ENCODE peak calls at places on chromosomes 7 and 10, in six cellular contexts. One of them, this sample, is unnamed.

GRCh38 chr10:77963901-77964300 is 37.3 kb upstream of the DLG5 start:
- DNase-seq in endothelial cell: no peak
- DNase-seq in CD4-positive, alpha-beta memory T cell: no peak
- DNase-seq in midbrain: no peak
- DNase-seq in stimulated activated CD4-positive, alpha-beta T cell treated with anti-CD3 and anti-CD28 coated beads, Interleukin-2, amount 100 ng/mL, for 24 hours: no peak
- DNase-seq in CD8-positive, alpha-beta memory T cell: no peak
- DNase-seq in this sample: no peak

GRCh38 chr10:51860257-51860656 is 160.9 kb upstream of the CSTF2T start:
- DNase-seq in endothelial cell: no peak
- DNase-seq in CD4-positive, alpha-beta memory T cell: no peak
- DNase-seq in midbrain: peak; percentile 52
- DNase-seq in stimulated activated CD4-positive, alpha-beta T cell treated with anti-CD3 and anti-CD28 coated beads, Interleukin-2, amount 100 ng/mL, for 24 hours: no peak
- DNase-seq in CD8-positive, alpha-beta memory T cell: no peak
- DNase-seq in this sample: peak; percentile 34

GRCh38 chr10:4532976-4533375 is 293.0 kb upstream of the AKR1E2 start:
- DNase-seq in endothelial cell: no peak
- DNase-seq in CD4-positive, alpha-beta memory T cell: no peak
- DNase-seq in midbrain: no peak
- DNase-seq in stimulated activated CD4-positive, alpha-beta T cell treated with anti-CD3 and anti-CD28 coated beads, Interleukin-2, amount 100 ng/mL, for 24 hours: no peak
- DNase-seq in CD8-positive, alpha-beta memory T cell: no peak
- DNase-seq in this sample: no peak

GRCh38 chr7:412313-412710 is 107.3 kb downstream of the PDGFA start:
- DNase-seq in endothelial cell: no peak
- DNase-seq in CD4-positive, alpha-beta memory T cell: no peak
- DNase-seq in midbrain: no peak
- DNase-seq in stimulated activated CD4-positive, alpha-beta T cell treated with anti-CD3 and anti-CD28 coated beads, Interleukin-2, amount 100 ng/mL, for 24 hours: no peak
- DNase-seq in CD8-positive, alpha-beta memory T cell: no peak
- DNase-seq in this sample: no peak

GRCh38 chr10:68647928-68648327 is 73.1 kb upstream of the CCAR1 start:
- DNase-seq in endothelial cell: no peak
- DNase-seq in CD4-positive, alpha-beta memory T cell: no peak
- DNase-seq in midbrain: no peak
- DNase-seq in stimulated activated CD4-positive, alpha-beta T cell treated with anti-CD3 and anti-CD28 coated beads, Interleukin-2, amount 100 ng/mL, for 24 hours: no peak
- DNase-seq in CD8-positive, alpha-beta memory T cell: no peak
- DNase-seq in this sample: no peak

GRCh38 chr7:47721670-47722069 is 139.8 kb upstream of the TNS3 start:
- DNase-seq in endothelial cell: no peak
- DNase-seq in CD4-positive, alpha-beta memory T cell: no peak
- DNase-seq in midbrain: no peak
- DNase-seq in stimulated activated CD4-positive, alpha-beta T cell treated with anti-CD3 and anti-CD28 coated beads, Interleukin-2, amount 100 ng/mL, for 24 hours: no peak
- DNase-seq in CD8-positive, alpha-beta memory T cell: no peak
- DNase-seq in this sample: no peak

GRCh38 chr10:72259491-72260214 is 14.1 kb upstream of the DDIT4 start:
- DNase-seq in endothelial cell: no peak
- DNase-seq in CD4-positive, alpha-beta memory T cell: no peak
- DNase-seq in midbrain: peak; percentile 35
- DNase-seq in stimulated activated CD4-positive, alpha-beta T cell treated with anti-CD3 and anti-CD28 coated beads, Interleukin-2, amount 100 ng/mL, for 24 hours: peak; percentile 26
- DNase-seq in CD8-positive, alpha-beta memory T cell: no peak
- DNase-seq in this sample: no peak

GRCh38 chr7:81983421-81983820 is 213.6 kb upstream of the HGF start:
- DNase-seq in endothelial cell: no peak
- DNase-seq in CD4-positive, alpha-beta memory T cell: no peak
- DNase-seq in midbrain: no peak
- DNase-seq in stimulated activated CD4-positive, alpha-beta T cell treated with anti-CD3 and anti-CD28 coated beads, Interleukin-2, amount 100 ng/mL, for 24 hours: no peak
- DNase-seq in CD8-positive, alpha-beta memory T cell: no peak
- DNase-seq in this sample: no peak

GRCh38 chr10:23172846-23173548 is 19.1 kb upstream of the PTF1A start:
- DNase-seq in endothelial cell: peak; percentile 32
- DNase-seq in CD4-positive, alpha-beta memory T cell: no peak
- DNase-seq in midbrain: no peak
- DNase-seq in stimulated activated CD4-positive, alpha-beta T cell treated with anti-CD3 and anti-CD28 coated beads, Interleukin-2, amount 100 ng/mL, for 24 hours: no peak
- DNase-seq in CD8-positive, alpha-beta memory T cell: no peak
- DNase-seq in this sample: no peak

GRCh38 chr7:139232893-139233292 is 1.9 kb downstream of the UBN2 start:
- DNase-seq in endothelial cell: no peak
- DNase-seq in CD4-positive, alpha-beta memory T cell: no peak
- DNase-seq in midbrain: no peak
- DNase-seq in stimulated activated CD4-positive, alpha-beta T cell treated with anti-CD3 and anti-CD28 coated beads, Interleukin-2, amount 100 ng/mL, for 24 hours: no peak
- DNase-seq in CD8-positive, alpha-beta memory T cell: no peak
- DNase-seq in this sample: no peak

GRCh38 chr10:132231656-132232552 is 45.2 kb downstream of the DPYSL4 start:
- DNase-seq in endothelial cell: no peak
- DNase-seq in CD4-positive, alpha-beta memory T cell: no peak
- DNase-seq in midbrain: no peak
- DNase-seq in stimulated activated CD4-positive, alpha-beta T cell treated with anti-CD3 and anti-CD28 coated beads, Interleukin-2, amount 100 ng/mL, for 24 hours: peak; percentile 41
- DNase-seq in CD8-positive, alpha-beta memory T cell: no peak
- DNase-seq in this sample: no peak

GRCh38 chr7:113159746-113160339 is 41.5 kb upstream of the SMIM30 start:
- DNase-seq in endothelial cell: peak; percentile 26
- DNase-seq in CD4-positive, alpha-beta memory T cell: no peak
- DNase-seq in midbrain: no peak
- DNase-seq in stimulated activated CD4-positive, alpha-beta T cell treated with anti-CD3 and anti-CD28 coated beads, Interleukin-2, amount 100 ng/mL, for 24 hours: peak; percentile 0
- DNase-seq in CD8-positive, alpha-beta memory T cell: no peak
- DNase-seq in this sample: no peak

GRCh38 chr7:108452707-108453106 is 3.5 kb downstream of the NRCAM start:
- DNase-seq in endothelial cell: no peak
- DNase-seq in CD4-positive, alpha-beta memory T cell: no peak
- DNase-seq in midbrain: peak; percentile 3
- DNase-seq in stimulated activated CD4-positive, alpha-beta T cell treated with anti-CD3 and anti-CD28 coated beads, Interleukin-2, amount 100 ng/mL, for 24 hours: no peak
- DNase-seq in CD8-positive, alpha-beta memory T cell: no peak
- DNase-seq in this sample: no peak

GRCh38 chr7:94893661-94894060 is 13.7 kb upstream of the PPP1R9A start:
- DNase-seq in endothelial cell: no peak
- DNase-seq in CD4-positive, alpha-beta memory T cell: no peak
- DNase-seq in midbrain: no peak
- DNase-seq in stimulated activated CD4-positive, alpha-beta T cell treated with anti-CD3 and anti-CD28 coated beads, Interleukin-2, amount 100 ng/mL, for 24 hours: no peak
- DNase-seq in CD8-positive, alpha-beta memory T cell: no peak
- DNase-seq in this sample: no peak

GRCh38 chr10:3452234-3452633 is 279.7 kb upstream of the PITRM1 start:
- DNase-seq in endothelial cell: no peak
- DNase-seq in CD4-positive, alpha-beta memory T cell: no peak
- DNase-seq in midbrain: peak; percentile 17
- DNase-seq in stimulated activated CD4-positive, alpha-beta T cell treated with anti-CD3 and anti-CD28 coated beads, Interleukin-2, amount 100 ng/mL, for 24 hours: no peak
- DNase-seq in CD8-positive, alpha-beta memory T cell: no peak
- DNase-seq in this sample: no peak

GRCh38 chr10:12067336-12067735 is 1.4 kb upstream of the DHTKD1 start:
- DNase-seq in endothelial cell: no peak
- DNase-seq in CD4-positive, alpha-beta memory T cell: no peak
- DNase-seq in midbrain: no peak
- DNase-seq in stimulated activated CD4-positive, alpha-beta T cell treated with anti-CD3 and anti-CD28 coated beads, Interleukin-2, amount 100 ng/mL, for 24 hours: no peak
- DNase-seq in CD8-positive, alpha-beta memory T cell: no peak
- DNase-seq in this sample: no peak

GRCh38 chr10:110764378-110764777 is 107.3 kb upstream of the PDCD4 start:
- DNase-seq in endothelial cell: no peak
- DNase-seq in CD4-positive, alpha-beta memory T cell: no peak
- DNase-seq in midbrain: no peak
- DNase-seq in stimulated activated CD4-positive, alpha-beta T cell treated with anti-CD3 and anti-CD28 coated beads, Interleukin-2, amount 100 ng/mL, for 24 hours: no peak
- DNase-seq in CD8-positive, alpha-beta memory T cell: no peak
- DNase-seq in this sample: no peak

GRCh38 chr10:15824498-15824897 is 35.8 kb downstream of the MINDY3 start:
- DNase-seq in endothelial cell: no peak
- DNase-seq in CD4-positive, alpha-beta memory T cell: no peak
- DNase-seq in midbrain: no peak
- DNase-seq in stimulated activated CD4-positive, alpha-beta T cell treated with anti-CD3 and anti-CD28 coated beads, Interleukin-2, amount 100 ng/mL, for 24 hours: no peak
- DNase-seq in CD8-positive, alpha-beta memory T cell: no peak
- DNase-seq in this sample: no peak

GRCh38 chr10:81873932-81874816 is 820 bp upstream of the NRG3 start:
- DNase-seq in endothelial cell: peak; percentile 75
- DNase-seq in CD4-positive, alpha-beta memory T cell: no peak
- DNase-seq in midbrain: peak; percentile 30
- DNase-seq in stimulated activated CD4-positive, alpha-beta T cell treated with anti-CD3 and anti-CD28 coated beads, Interleukin-2, amount 100 ng/mL, for 24 hours: peak; percentile 32
- DNase-seq in CD8-positive, alpha-beta memory T cell: no peak
- DNase-seq in this sample: peak; percentile 44

GRCh38 chr10:110407301-110408170 is 90.2 kb upstream of the DUSP5 start:
- DNase-seq in endothelial cell: no peak
- DNase-seq in CD4-positive, alpha-beta memory T cell: no peak
- DNase-seq in midbrain: no peak
- DNase-seq in stimulated activated CD4-positive, alpha-beta T cell treated with anti-CD3 and anti-CD28 coated beads, Interleukin-2, amount 100 ng/mL, for 24 hours: no peak
- DNase-seq in CD8-positive, alpha-beta memory T cell: no peak
- DNase-seq in this sample: no peak

GRCh38 chr7:134736381-134736780 is 43.1 kb upstream of the CALD1 start:
- DNase-seq in endothelial cell: no peak
- DNase-seq in CD4-positive, alpha-beta memory T cell: no peak
- DNase-seq in midbrain: no peak
- DNase-seq in stimulated activated CD4-positive, alpha-beta T cell treated with anti-CD3 and anti-CD28 coated beads, Interleukin-2, amount 100 ng/mL, for 24 hours: no peak
- DNase-seq in CD8-positive, alpha-beta memory T cell: no peak
- DNase-seq in this sample: no peak

GRCh38 chr10:48227213-48227612 is 47.3 kb downstream of the FRMPD2 start:
- DNase-seq in endothelial cell: no peak
- DNase-seq in CD4-positive, alpha-beta memory T cell: no peak
- DNase-seq in midbrain: no peak
- DNase-seq in stimulated activated CD4-positive, alpha-beta T cell treated with anti-CD3 and anti-CD28 coated beads, Interleukin-2, amount 100 ng/mL, for 24 hours: no peak
- DNase-seq in CD8-positive, alpha-beta memory T cell: no peak
- DNase-seq in this sample: no peak

GRCh38 chr10:60479305-60480020 is 89.8 kb upstream of the ANK3 start:
- DNase-seq in endothelial cell: no peak
- DNase-seq in CD4-positive, alpha-beta memory T cell: no peak
- DNase-seq in midbrain: no peak
- DNase-seq in stimulated activated CD4-positive, alpha-beta T cell treated with anti-CD3 and anti-CD28 coated beads, Interleukin-2, amount 100 ng/mL, for 24 hours: no peak
- DNase-seq in CD8-positive, alpha-beta memory T cell: no peak
- DNase-seq in this sample: no peak

GRCh38 chr10:99527526-99528255 is 5.1 kb upstream of the NKX2-3 start:
- DNase-seq in endothelial cell: no peak
- DNase-seq in CD4-positive, alpha-beta memory T cell: no peak
- DNase-seq in midbrain: no peak
- DNase-seq in stimulated activated CD4-positive, alpha-beta T cell treated with anti-CD3 and anti-CD28 coated beads, Interleukin-2, amount 100 ng/mL, for 24 hours: no peak
- DNase-seq in CD8-positive, alpha-beta memory T cell: no peak
- DNase-seq in this sample: no peak

GRCh38 chr7:101589052-101589451 is 40.0 kb downstream of the MYL10 start:
- DNase-seq in endothelial cell: no peak
- DNase-seq in CD4-positive, alpha-beta memory T cell: no peak
- DNase-seq in midbrain: no peak
- DNase-seq in stimulated activated CD4-positive, alpha-beta T cell treated with anti-CD3 and anti-CD28 coated beads, Interleukin-2, amount 100 ng/mL, for 24 hours: no peak
- DNase-seq in CD8-positive, alpha-beta memory T cell: no peak
- DNase-seq in this sample: no peak

GRCh38 chr10:122363311-122363710 is 11.2 kb upstream of the PLEKHA1 start:
- DNase-seq in endothelial cell: no peak
- DNase-seq in CD4-positive, alpha-beta memory T cell: no peak
- DNase-seq in midbrain: no peak
- DNase-seq in stimulated activated CD4-positive, alpha-beta T cell treated with anti-CD3 and anti-CD28 coated beads, Interleukin-2, amount 100 ng/mL, for 24 hours: no peak
- DNase-seq in CD8-positive, alpha-beta memory T cell: no peak
- DNase-seq in this sample: no peak

GRCh38 chr10:20970044-20970443 is 72.9 kb upstream of the NEBL start:
- DNase-seq in endothelial cell: no peak
- DNase-seq in CD4-positive, alpha-beta memory T cell: no peak
- DNase-seq in midbrain: no peak
- DNase-seq in stimulated activated CD4-positive, alpha-beta T cell treated with anti-CD3 and anti-CD28 coated beads, Interleukin-2, amount 100 ng/mL, for 24 hours: no peak
- DNase-seq in CD8-positive, alpha-beta memory T cell: no peak
- DNase-seq in this sample: no peak

This sample was measured in amygdala.